ENCODE peak calls at places on chromosome 15, in four cellular contexts. R is neural progenitor cell, U is AG09309, M is HFFc6. F is an unnamed sample.

GRCh38 chr15:39645138-39645975 is 64.5 kb downstream of the THBS1 start:
- DNase-seq in U (no peak), R (no peak), M (no peak), F (no peak)

GRCh38 chr15:75061272-75061671 is 37.9 kb downstream of the PPCDC start:
- DNase-seq in M (peak), R (no peak), U (no peak), F (peak)

GRCh38 chr15:95141486-95141885 is 910.1 kb downstream of the MCTP2 start:
- DNase-seq in U (no peak), M (peak), R (no peak), F (peak)

GRCh38 chr15:74917676-74918075 is 11.0 kb upstream of the FAM219B start:
- DNase-seq in R (no peak), U (no peak), M (no peak), F (no peak)

GRCh38 chr15:29424118-29424517 is 154.5 kb upstream of the NSMCE3 start:
- DNase-seq in R (no peak), M (no peak), U (no peak), F (no peak)

GRCh38 chr15:85477730-85478129 is 97.3 kb downstream of the AKAP13 start:
- DNase-seq in R (no peak), U (no peak), M (no peak), F (peak)

GRCh38 chr15:78003539-78004008 is 73.9 kb downstream of the TBC1D2B start:
- DNase-seq in M (no peak), U (no peak), R (peak), F (no peak)

GRCh38 chr15:38068600-38068999 is 134.2 kb downstream of the TMCO5A start:
- DNase-seq in R (peak), U (no peak), M (no peak), F (peak)

GRCh38 chr15:27059610-27060202 is 88.7 kb downstream of the GABRG3 start:
- DNase-seq in R (peak), U (no peak), M (peak), F (peak)

DNA sequence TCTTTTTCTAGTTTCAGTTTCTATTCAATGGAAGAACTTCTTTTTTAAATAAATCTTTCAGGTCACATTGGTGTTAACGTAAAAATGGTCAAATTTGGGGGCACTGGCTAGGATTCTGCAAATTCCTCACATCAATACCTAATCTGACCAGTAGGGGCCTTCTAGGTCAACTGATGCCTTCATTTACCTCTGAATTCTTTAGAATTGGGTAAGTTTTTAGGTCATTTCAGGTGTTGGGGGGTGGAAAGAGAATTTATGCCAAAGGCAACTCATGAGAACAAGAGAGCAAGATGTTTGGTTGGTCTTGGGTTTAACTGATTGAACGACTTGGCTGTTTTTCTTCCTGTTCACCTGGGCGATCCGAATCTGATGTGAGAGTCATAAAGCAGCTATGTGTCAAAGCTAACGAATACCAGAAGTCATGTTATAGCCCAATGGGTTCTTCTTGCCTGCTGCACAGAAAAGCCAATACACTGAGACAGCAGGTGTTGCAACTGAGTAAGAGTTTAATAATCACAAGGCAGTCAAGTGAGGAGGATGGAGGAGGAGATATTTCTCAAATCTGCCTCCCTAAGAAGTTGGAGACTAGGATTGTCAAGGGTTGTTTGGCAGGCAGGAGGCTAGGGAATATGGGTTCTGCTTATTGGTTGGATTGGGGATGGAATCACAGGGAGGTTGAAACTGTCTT is 15.3 kb downstream of the LRRC49 start:
- DNase-seq in U (no peak), R (peak), M (no peak), F (no peak)
- TF ChIP-seq CTCF in U (peak), R (peak), M (peak), F (peak)

DNA sequence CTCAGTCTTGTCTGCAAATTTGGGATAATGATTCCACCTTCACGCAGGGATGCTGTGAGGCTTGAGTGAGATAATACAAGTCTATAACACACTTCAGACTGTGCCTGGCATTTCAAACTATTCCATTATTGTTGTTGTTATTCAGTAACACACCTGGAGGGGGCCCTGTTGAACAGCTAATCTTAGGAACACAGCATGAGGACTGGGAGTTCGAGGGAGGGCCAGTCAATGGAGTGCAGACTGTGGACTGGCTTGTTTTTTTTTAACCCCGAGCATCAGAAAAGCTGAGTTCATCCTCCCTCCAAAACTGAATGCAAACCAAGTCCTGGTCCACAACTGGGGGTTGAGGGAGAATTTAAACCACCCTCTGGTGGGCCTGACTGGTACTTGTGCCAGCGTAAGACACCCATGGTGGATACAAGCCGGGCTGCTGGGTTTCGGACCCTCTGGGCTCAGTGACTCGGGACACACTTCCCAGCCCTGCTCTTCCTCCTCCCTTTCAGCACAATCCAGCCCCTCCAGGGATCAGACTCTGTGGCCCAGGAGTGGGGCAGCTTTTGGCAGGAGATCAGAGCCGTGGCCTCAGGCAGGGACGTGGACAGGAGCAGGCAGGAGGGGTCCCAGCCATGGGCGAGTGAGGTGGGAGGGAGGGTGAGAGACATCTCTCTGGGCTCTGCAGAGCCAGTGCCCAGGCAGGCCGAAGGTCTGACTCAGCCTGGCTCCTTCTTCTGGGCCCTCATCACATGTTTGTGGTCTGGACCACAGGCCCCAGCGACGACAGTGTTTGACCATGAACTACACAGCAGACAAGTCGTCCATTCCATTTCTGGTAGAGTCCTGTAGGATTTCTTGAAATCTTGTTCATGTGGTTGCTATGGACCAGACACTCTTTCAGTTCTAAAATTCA is 36.3 kb upstream of the MEX3B start:
- DNase-seq in R (peak), M (peak), U (peak), F (peak)
- TF ChIP-seq CTCF in R (peak), M (peak), U (peak), F (peak)

GRCh38 chr15:92886229-92886628 is 13.9 kb upstream of the CHD2 start:
- DNase-seq in R (no peak), U (no peak), M (no peak), F (peak)
- TF ChIP-seq CTCF in R (no peak), U (no peak), M (no peak), F (no peak)

GRCh38 chr15:97652700-97653167 is 307.8 kb upstream of the ARRDC4 start:
- DNase-seq in U (no peak), M (no peak), R (peak), F (no peak)

GRCh38 chr15:97648728-97649127 is 311.8 kb upstream of the ARRDC4 start:
- DNase-seq in U (no peak), R (no peak), M (no peak), F (no peak)

GRCh38 chr15:97654677-97655076 is 305.8 kb upstream of the ARRDC4 start:
- DNase-seq in M (no peak), U (no peak), R (no peak), F (no peak)

GRCh38 chr15:97653896-97654295 is 306.6 kb upstream of the ARRDC4 start:
- DNase-seq in U (no peak), M (no peak), R (no peak), F (no peak)

GRCh38 chr15:97652041-97652440 is 308.5 kb upstream of the ARRDC4 start:
- DNase-seq in U (no peak), M (no peak), R (no peak), F (no peak)
- TF ChIP-seq CTCF in U (no peak), M (no peak), R (no peak), F (no peak)

DNA sequence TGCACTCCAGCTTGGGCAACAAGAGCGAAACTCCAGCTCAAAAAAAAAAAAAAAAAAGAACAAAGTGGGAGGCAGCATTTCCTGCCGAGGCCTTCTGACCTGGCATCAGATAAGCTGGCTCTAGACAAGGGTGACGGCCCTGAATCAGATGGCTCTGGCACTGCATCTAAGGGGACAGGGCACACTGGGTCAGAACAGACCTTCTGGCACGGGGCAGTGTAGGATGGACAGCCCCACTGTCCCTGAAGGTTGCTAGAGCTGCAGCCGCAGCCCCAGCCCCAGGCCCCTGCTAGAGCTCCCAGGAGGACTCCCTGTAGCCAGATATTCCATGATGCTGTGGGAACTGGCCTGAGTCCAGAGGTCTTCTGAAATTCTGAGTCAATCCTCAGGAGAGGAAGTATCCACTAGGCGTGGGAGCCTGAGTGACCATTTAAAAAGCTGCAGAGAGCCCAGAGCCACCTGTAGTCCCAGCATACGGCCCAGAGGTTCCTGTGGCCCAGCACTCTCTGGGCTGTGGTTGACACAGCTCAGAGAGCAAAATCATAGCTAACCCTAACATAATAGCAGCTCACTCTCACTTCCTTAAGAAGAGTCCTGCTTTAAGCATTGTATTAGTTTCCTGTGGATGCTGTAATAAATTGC is 69.2 kb upstream of the MFGE8 start:
- DNase-seq in M (peak), U (peak), R (no peak), F (peak)
- TF ChIP-seq CTCF in M (no peak), U (no peak), R (no peak), F (no peak)